ENCODE peak calls at places on chromosomes 1 and 21, in seven cellular contexts. K, B, X, A, Q, P and E are unnamed samples.

GRCh38 chr1:88655685-88656299 is 28.3 kb upstream of the PKN2 start:
- DNase-seq in K (peak; percentile 9), B (peak; percentile 37), X (no peak), A (peak; percentile 75), Q (peak; percentile 43), P (no peak), E (no peak)

GRCh38 chr1:111475706-111476105 is 1.9 kb downstream of the C1orf162 start:
- DNase-seq in K (no peak), B (no peak), X (no peak), A (no peak), Q (no peak), P (no peak), E (no peak)

GRCh38 chr1:110341146-110341871 is 2.1 kb downstream of the RBM15 start:
- DNase-seq in K (no peak), B (no peak), X (no peak), A (peak; percentile 40), Q (no peak), P (no peak), E (no peak)

GRCh38 chr21:43012596-43012995 is 38.2 kb downstream of the PKNOX1 start:
- DNase-seq in K (no peak), B (peak; percentile 58), X (no peak), A (no peak), Q (no peak), P (no peak), E (no peak)

GRCh38 chr21:16076465-16076864 is 346.7 kb downstream of the USP25 start:
- DNase-seq in K (no peak), B (no peak), X (no peak), A (no peak), Q (no peak), P (no peak), E (no peak)

GRCh38 chr1:93766451-93766850 is 84.8 kb upstream of the BCAR3 start:
- DNase-seq in K (no peak), B (no peak), X (peak; percentile 79), A (peak; percentile 81), Q (no peak), P (no peak), E (no peak)

GRCh38 chr1:167819849-167820683 is 93.9 kb downstream of the ADCY10 start:
- DNase-seq in K (peak; percentile 46), B (peak; percentile 96), X (peak; percentile 94), A (peak; percentile 96), Q (peak; percentile 97), P (peak; percentile 91), E (peak; percentile 80)

GRCh38 chr1:162177126-162177525 is 107.6 kb downstream of the NOS1AP start:
- DNase-seq in K (no peak), B (no peak), X (no peak), A (no peak), Q (peak; percentile 23), P (no peak), E (no peak)

GRCh38 chr1:210633140-210633539 is 304.4 kb downstream of the HHAT start:
- DNase-seq in K (no peak), B (no peak), X (no peak), A (no peak), Q (no peak), P (no peak), E (no peak)

GRCh38 chr1:96253281-96254035 is 468.1 kb upstream of the PTBP2 start:
- DNase-seq in K (no peak), B (peak; percentile 9), X (no peak), A (no peak), Q (no peak), P (no peak), E (no peak)

GRCh38 chr21:38597436-38597835 is 99.2 kb upstream of the ERG start:
- DNase-seq in K (no peak), B (no peak), X (no peak), A (no peak), Q (peak; percentile 3), P (no peak), E (no peak)
- H3K4ac ChIP-seq in K (no peak overlapping the region), B (no peak overlapping the region), X (no peak overlapping the region), A (no peak overlapping the region), Q (no peak overlapping the region), P (no peak overlapping the region), E (no peak overlapping the region)

DNA sequence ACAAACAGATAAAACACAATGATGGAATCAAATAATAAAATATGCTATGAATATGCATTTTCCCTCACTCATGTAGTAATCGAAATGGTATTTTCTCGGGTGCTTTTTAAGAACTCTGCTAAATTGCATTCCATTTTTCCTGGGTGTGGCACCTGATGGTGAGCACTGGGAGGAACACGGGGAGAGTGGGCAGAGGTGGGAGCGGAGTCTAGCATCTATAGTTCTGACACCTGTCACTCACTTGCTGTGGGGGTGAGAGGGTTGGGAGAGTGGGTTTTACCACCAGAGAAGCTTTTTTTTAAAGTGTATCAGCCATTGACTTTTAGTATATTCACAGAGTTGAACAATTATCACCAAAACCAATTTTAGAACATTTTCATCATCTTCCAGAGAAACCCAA is 73.4 kb upstream of the PGBD5 start:
- DNase-seq in K (no peak), B (no peak), X (no peak), A (no peak), Q (no peak), P (no peak), E (no peak)
- H3K4ac ChIP-seq in K (no peak overlapping the region), B (no peak overlapping the region), X (no peak overlapping the region), A (no peak overlapping the region), Q (no peak overlapping the region), P (no peak overlapping the region), E (no peak overlapping the region)

GRCh38 chr1:8228253-8228652 is 89.7 kb upstream of the SLC45A1 start:
- DNase-seq in K (no peak), B (no peak), X (no peak), A (no peak), Q (no peak), P (no peak), E (no peak)
- H3K4ac ChIP-seq in K (no peak overlapping the region), B (peak overlapping the region; percentile 82), X (no peak overlapping the region), A (no peak overlapping the region), Q (no peak overlapping the region), P (no peak overlapping the region), E (no peak overlapping the region)

GRCh38 chr1:242523282-242523967 is 1.1 kb downstream of the PLD5 start:
- DNase-seq in K (peak; percentile 17), B (no peak), X (peak; percentile 19), A (no peak), Q (no peak), P (peak; percentile 28), E (no peak)

GRCh38 chr1:242525360-242525722 is 844 bp upstream of the PLD5 start:
- DNase-seq in K (peak; percentile 14), B (no peak), X (no peak), A (peak; percentile 71), Q (no peak), P (no peak), E (no peak)

GRCh38 chr1:242523968-242524570 is 428 bp downstream of the PLD5 start:
- DNase-seq in K (peak; percentile 70), B (no peak), X (peak; percentile 68), A (peak; percentile 31), Q (no peak), P (peak; percentile 82), E (peak; percentile 15)

GRCh38 chr1:242524571-242525359 is at the start of gene PLD5:
- DNase-seq in K (peak; percentile 35), B (no peak), X (peak; percentile 49), A (peak; percentile 45), Q (no peak), P (peak; percentile 62), E (peak; percentile 13)

DNA sequence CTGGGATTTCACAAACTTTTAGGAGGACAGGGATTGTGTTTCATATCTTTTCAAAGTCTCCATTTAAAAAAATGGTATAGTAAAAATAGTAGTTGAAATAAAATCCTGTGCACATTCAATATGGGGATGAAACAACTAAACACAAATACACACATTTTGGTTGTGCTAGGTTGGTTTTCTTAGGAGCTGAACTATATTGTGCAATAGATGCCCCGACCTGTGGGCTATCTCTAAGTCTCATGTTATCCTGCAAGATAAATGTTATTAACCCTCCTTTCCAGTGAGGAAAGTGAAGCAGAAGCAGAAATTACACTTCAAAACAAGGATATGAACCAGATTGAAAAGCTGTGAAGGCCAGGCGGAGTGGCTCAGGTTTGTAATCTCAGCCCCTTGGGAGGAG is 1.3 kb upstream of the PLD5 start:
- DNase-seq in K (no peak), B (no peak), X (no peak), A (no peak), Q (no peak), P (no peak), E (no peak)
- H3K4ac ChIP-seq in K (no peak overlapping the region), B (no peak overlapping the region), X (no peak overlapping the region), A (no peak overlapping the region), Q (no peak overlapping the region), P (no peak overlapping the region), E (no peak overlapping the region)

GRCh38 chr1:26483980-26484379 is 11.7 kb downstream of the HMGN2 start:
- DNase-seq in K (no peak), B (peak; percentile 54), X (no peak), A (peak; percentile 92), Q (no peak), P (no peak), E (no peak)
- H3K4ac ChIP-seq in K (no peak overlapping the region), B (peak overlapping the region; percentile 58), X (no peak overlapping the region), A (no peak overlapping the region), Q (no peak overlapping the region), P (no peak overlapping the region), E (no peak overlapping the region)

DNA sequence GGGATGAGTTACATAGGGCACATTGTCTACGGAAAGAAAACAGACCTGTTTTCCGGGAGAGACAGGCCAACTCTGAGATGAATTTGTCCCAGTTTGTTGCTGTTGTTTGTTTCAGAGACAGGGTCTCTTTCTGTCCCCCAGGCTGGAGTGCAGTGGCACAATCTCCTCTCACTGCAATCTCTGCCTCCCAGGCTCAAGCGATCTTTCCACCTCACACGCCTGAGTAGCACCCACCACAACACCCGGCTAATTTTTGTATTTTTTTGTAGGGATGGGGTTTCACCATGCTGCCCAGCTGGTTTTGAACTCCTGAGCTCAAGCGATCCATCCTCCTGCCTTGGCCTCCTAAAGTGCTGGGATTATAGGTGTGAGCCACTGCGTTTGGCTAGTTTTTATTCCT is 125.5 kb upstream of the ERRFI1 start:
- DNase-seq in K (no peak), B (no peak), X (no peak), A (no peak), Q (no peak), P (no peak), E (no peak)
- H3K4ac ChIP-seq in K (no peak overlapping the region), B (no peak overlapping the region), X (no peak overlapping the region), A (peak overlapping the region; percentile 24), Q (no peak overlapping the region), P (no peak overlapping the region), E (no peak overlapping the region)

GRCh38 chr1:235854347-235854746 is 12.4 kb downstream of the LYST start:
- DNase-seq in K (no peak), B (no peak), X (no peak), A (no peak), Q (no peak), P (no peak), E (no peak)
- H3K4ac ChIP-seq in K (no peak overlapping the region), B (no peak overlapping the region), X (no peak overlapping the region), A (no peak overlapping the region), Q (no peak overlapping the region), P (no peak overlapping the region), E (no peak overlapping the region)